ENCODE peak calls at places on chromosomes 11 and 22, in eight cellular contexts. A, V, B, S, M, R, Q and Z are unnamed samples.
A peak's percentile ranks its signal among the peaks of the same experiment; 100 is the strongest.

GRCh38 chr22:22748297-22748743 is 103.9 kb downstream of the GGTLC2 start:
- DNase-seq in M (peak; percentile 42), B (peak; percentile 65), V (no peak), Q (peak; percentile 68), S (no peak), A (peak; percentile 45), R (no peak), Z (peak; percentile 41)

GRCh38 chr22:49983148-49984042 is 22.8 kb downstream of the PIM3 start:
- DNase-seq in S (no peak), B (no peak), V (peak; percentile 19), A (peak; percentile 74), Q (no peak), R (no peak), M (no peak), Z (peak; percentile 61)

GRCh38 chr11:4606231-4607015 is 1.6 kb downstream of the TRIM68 start:
- DNase-seq in A (no peak), S (no peak), Q (no peak), M (no peak), V (no peak), R (no peak), B (no peak), Z (no peak)

GRCh38 chr11:118175600-118176399 is 639 bp downstream of the SCN2B start:
- DNase-seq in V (no peak), B (no peak), S (no peak), A (no peak), M (no peak), R (no peak), Q (no peak), Z (no peak)

GRCh38 chr11:85945788-85946187 is 90.6 kb downstream of the CCDC83 start:
- DNase-seq in S (no peak), A (no peak), V (no peak), B (no peak), M (peak; percentile 28), R (no peak), Q (no peak), Z (no peak)

GRCh38 chr11:115606223-115607220 is 102.3 kb upstream of the CADM1 start:
- DNase-seq in M (no peak), B (peak; percentile 9), V (no peak), R (no peak), A (no peak), S (no peak), Q (no peak), Z (no peak)

GRCh38 chr22:37187891-37188761 is at the start of gene C1QTNF6:
- DNase-seq in B (no peak), M (no peak), R (no peak), Q (peak; percentile 39), S (no peak), A (no peak), V (no peak), Z (no peak)

GRCh38 chr11:14018441-14018840 is 55.9 kb downstream of the SPON1 start:
- DNase-seq in S (no peak), V (no peak), R (no peak), Q (no peak), B (no peak), A (no peak), M (no peak), Z (no peak)

GRCh38 chr11:36186340-36186739 is 102.9 kb downstream of the COMMD9 start:
- DNase-seq in A (no peak), S (peak; percentile 25), V (no peak), R (no peak), M (no peak), B (peak; percentile 20), Q (no peak), Z (no peak)

GRCh38 chr11:46674463-46675287 is 25.7 kb downstream of the ARHGAP1 start:
- DNase-seq in V (no peak), Q (no peak), S (no peak), R (no peak), A (no peak), M (no peak), B (no peak), Z (no peak)

GRCh38 chr11:46675949-46676348 is 24.5 kb downstream of the ARHGAP1 start:
- DNase-seq in M (no peak), V (no peak), R (no peak), S (no peak), A (no peak), B (no peak), Q (no peak), Z (no peak)

GRCh38 chr11:46676436-46677158 is 23.8 kb downstream of the ARHGAP1 start:
- DNase-seq in V (no peak), Q (no peak), B (no peak), S (no peak), A (no peak), M (no peak), R (no peak), Z (no peak)

GRCh38 chr11:46673713-46674462 is 26.5 kb downstream of the ARHGAP1 start:
- DNase-seq in R (no peak), M (no peak), A (no peak), S (no peak), V (no peak), Q (no peak), B (no peak), Z (no peak)

DNA sequence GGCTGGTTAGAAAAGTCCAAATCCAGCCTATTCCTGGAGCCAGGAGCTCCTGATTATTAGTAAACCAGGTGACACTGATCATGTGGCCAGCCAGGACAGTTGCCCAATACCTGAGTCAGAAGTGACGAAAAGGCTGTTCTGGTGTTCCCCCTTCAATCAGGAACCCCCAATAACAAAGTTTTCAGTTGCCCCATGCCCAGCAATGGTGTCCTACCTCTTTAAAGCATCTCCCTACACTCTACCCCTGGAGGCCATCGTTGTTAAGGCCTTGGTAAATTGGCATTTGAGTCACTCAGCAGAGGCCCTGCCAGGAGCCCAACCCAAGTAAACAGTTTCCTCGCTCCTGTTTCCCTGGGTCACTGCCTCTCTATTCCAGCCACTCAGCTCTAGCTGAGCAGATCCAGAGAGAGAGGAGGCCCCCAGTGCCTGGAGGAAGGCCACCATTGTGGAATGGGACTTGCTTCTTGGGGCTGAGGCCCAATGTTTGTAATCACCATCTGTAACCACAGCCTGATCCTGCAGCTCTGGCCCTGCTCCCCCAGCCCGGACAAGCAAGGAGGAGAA is 25.0 kb downstream of the ARHGAP1 start:
- DNase-seq in S (peak; percentile 26), B (no peak), M (no peak), Q (no peak), V (no peak), R (peak; percentile 52), A (no peak), Z (no peak)
- TF ChIP-seq CTCF in S (peak; percentile 11), B (peak; percentile 11), M (no peak), Q (no peak), V (no peak), R (no peak), A (no peak), Z (no peak)

DNA sequence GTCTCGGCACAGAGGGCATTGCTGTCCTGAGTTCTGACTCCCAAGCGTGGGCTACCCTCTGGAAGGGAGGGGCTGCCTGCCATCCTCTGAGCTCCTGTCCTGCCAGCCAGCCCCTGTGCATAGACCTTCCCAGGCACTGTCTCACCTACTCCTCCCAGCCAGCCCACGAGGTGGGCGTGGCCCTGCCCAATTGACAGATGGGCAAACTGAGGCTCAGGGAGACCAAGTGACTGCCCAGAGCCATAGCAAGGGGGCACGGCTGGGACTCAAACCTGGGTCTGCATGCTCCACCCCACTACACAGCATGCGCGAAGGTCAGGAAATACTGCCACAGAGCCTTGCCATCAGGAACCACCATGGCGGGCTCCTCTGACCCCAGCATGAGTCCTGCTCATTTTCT is 29.4 kb upstream of the PRR5 start:
- DNase-seq in A (no peak), S (no peak), R (no peak), B (no peak), V (no peak), M (no peak), Q (no peak), Z (no peak)
- TF ChIP-seq CTCF in A (no peak), S (no peak), R (no peak), B (no peak), V (no peak), M (no peak), Q (no peak), Z (no peak)

GRCh38 chr22:32660292-32660691 is 141.2 kb upstream of the TIMP3 start:
- DNase-seq in A (peak; percentile 60), R (peak; percentile 47), B (peak; percentile 47), M (peak; percentile 62), S (no peak), V (peak; percentile 56), Q (peak; percentile 74), Z (peak; percentile 67)
- TF ChIP-seq CTCF in A (peak; percentile 64), R (peak; percentile 49), B (peak; percentile 86), M (peak; percentile 72), S (peak; percentile 67), V (peak; percentile 80), Q (peak; percentile 82), Z (peak; percentile 55)

GRCh38 chr11:76695133-76695532 is 24.6 kb upstream of the LRRC32 start:
- DNase-seq in Q (no peak), M (no peak), V (no peak), A (no peak), S (no peak), B (no peak), R (no peak), Z (no peak)
- TF ChIP-seq CTCF in Q (no peak), M (no peak), V (no peak), A (no peak), S (no peak), B (peak; percentile 20), R (peak; percentile 17), Z (no peak)

GRCh38 chr11:22787055-22787454 is 42.5 kb downstream of the SVIP start:
- DNase-seq in Q (no peak), M (no peak), R (no peak), V (no peak), A (no peak), B (no peak), S (no peak), Z (no peak)

GRCh38 chr11:22792497-22792896 is 37.1 kb downstream of the SVIP start:
- DNase-seq in S (no peak), B (peak; percentile 90), M (no peak), Q (peak; percentile 70), R (no peak), A (no peak), V (no peak), Z (no peak)

GRCh38 chr11:22785251-22785650 is 44.4 kb downstream of the SVIP start:
- DNase-seq in M (no peak), R (no peak), S (no peak), V (no peak), B (peak; percentile 37), Q (peak; percentile 9), A (no peak), Z (no peak)

GRCh38 chr11:22786475-22786874 is 43.1 kb downstream of the SVIP start:
- DNase-seq in S (no peak), Q (no peak), V (no peak), M (peak; percentile 72), B (no peak), R (no peak), A (no peak), Z (peak; percentile 37)

GRCh38 chr11:22787565-22788162 is 41.9 kb downstream of the SVIP start:
- DNase-seq in A (peak; percentile 38), Q (peak; percentile 33), V (no peak), R (peak; percentile 8), M (peak; percentile 56), S (peak; percentile 1), B (peak; percentile 27), Z (peak; percentile 17)
- TF ChIP-seq CTCF in A (peak; percentile 90), Q (peak; percentile 50), V (peak; percentile 88), R (peak; percentile 86), M (peak; percentile 52), S (peak; percentile 63), B (peak; percentile 70), Z (peak; percentile 45)

GRCh38 chr22:21641795-21642583 is at the start of gene SDF2L1:
- DNase-seq in Q (peak; percentile 99), V (peak; percentile 93), M (peak; percentile 100), B (peak; percentile 99), S (peak; percentile 91), A (peak; percentile 98), R (peak; percentile 94), Z (peak; percentile 99)
- TF ChIP-seq CTCF in Q (no peak), V (no peak), M (no peak), B (no peak), S (no peak), A (no peak), R (no peak), Z (no peak)

GRCh38 chr22:30490399-30490798 is 15.1 kb downstream of the SEC14L4 start:
- DNase-seq in S (no peak), V (no peak), A (no peak), Q (no peak), M (no peak), R (no peak), B (no peak), Z (no peak)
- TF ChIP-seq CTCF in S (peak; percentile 37), V (peak; percentile 19), A (no peak), Q (no peak), M (peak; percentile 21), R (no peak), B (peak; percentile 36), Z (no peak)